ENCODE peak calls at places on chromosomes 2 and 18, in seven cellular contexts. Q, W, A, F, M, D and I are unnamed samples.

GRCh38 chr2:153940511-153940910 is 68.8 kb downstream of the GALNT13 start:
- DNase-seq in Q (no peak), W (no peak), M (no peak), D (no peak), F (no peak), A (no peak), I (no peak)

GRCh38 chr2:85369500-85369899 is 14.9 kb downstream of the ELMOD3 start:
- DNase-seq in F (peak), Q (no peak), M (no peak), D (no peak), W (no peak), A (no peak), I (no peak)

GRCh38 chr2:225434014-225434413 is 34.5 kb downstream of the NYAP2 start:
- DNase-seq in D (no peak), W (no peak), A (no peak), Q (no peak), F (no peak), M (no peak), I (no peak)

GRCh38 chr18:8176105-8176504 is 433.1 kb upstream of the RAB12 start:
- DNase-seq in F (no peak), M (no peak), Q (no peak), W (no peak), A (no peak), D (no peak), I (no peak)

GRCh38 chr2:67006373-67006960 is 390.7 kb upstream of the ETAA1 start:
- DNase-seq in W (no peak), Q (no peak), F (no peak), D (no peak), M (no peak), A (no peak), I (no peak)

GRCh38 chr2:143333168-143333791 is 204.1 kb downstream of the ARHGAP15 start:
- DNase-seq in Q (no peak), D (no peak), M (no peak), F (no peak), W (no peak), A (no peak), I (no peak)

GRCh38 chr2:11807156-11808015 is 61.0 kb downstream of the LPIN1 start:
- DNase-seq in D (no peak), W (no peak), A (no peak), Q (no peak), F (no peak), M (no peak), I (no peak)

GRCh38 chr18:37457337-37457736 is 108.3 kb downstream of the CELF4 start:
- DNase-seq in Q (no peak), A (no peak), D (no peak), F (no peak), M (no peak), W (no peak), I (no peak)

GRCh38 chr2:235149240-235149641 is 197.4 kb downstream of the SH3BP4 start:
- DNase-seq in D (no peak), W (no peak), M (no peak), F (no peak), Q (no peak), A (no peak), I (no peak)

GRCh38 chr2:127651987-127652550 is 6.1 kb downstream of the GPR17 start:
- DNase-seq in D (no peak), Q (no peak), A (no peak), W (no peak), F (peak), M (no peak), I (peak)

GRCh38 chr2:231425811-231426703 is 30.5 kb downstream of the B3GNT7 start:
- DNase-seq in D (no peak), Q (peak), F (no peak), A (no peak), W (no peak), M (peak), I (no peak)

GRCh38 chr18:72799106-72799505 is 68.7 kb downstream of the NETO1 start:
- DNase-seq in D (no peak), Q (no peak), M (no peak), A (no peak), F (no peak), W (no peak), I (no peak)

GRCh38 chr2:62931536-62931935 is 119.1 kb upstream of the OTX1 start:
- DNase-seq in W (no peak), A (no peak), Q (no peak), D (no peak), F (no peak), M (no peak), I (no peak)

GRCh38 chr2:178491612-178492011 is 11.4 kb downstream of the PLEKHA3 start:
- DNase-seq in M (no peak), W (no peak), Q (no peak), A (no peak), D (no peak), F (no peak), I (no peak)

GRCh38 chr18:23565916-23566547 is 20.3 kb downstream of the NPC1 start:
- DNase-seq in D (no peak), W (no peak), F (no peak), A (no peak), Q (no peak), M (no peak), I (no peak)

GRCh38 chr2:64808736-64809135 is 155.0 kb upstream of the SERTAD2 start:
- DNase-seq in F (no peak), W (no peak), Q (no peak), M (no peak), A (no peak), D (no peak), I (no peak)

GRCh38 chr2:222813177-222813843 is 47.5 kb upstream of the ACSL3 start:
- DNase-seq in M (no peak), Q (peak), A (no peak), W (no peak), D (no peak), F (no peak), I (no peak)

GRCh38 chr2:232529806-232530547 is 4.0 kb downstream of the CHRND start:
- DNase-seq in A (no peak), D (no peak), M (no peak), Q (no peak), W (no peak), F (no peak), I (peak)

GRCh38 chr2:232367591-232368233 is 10.8 kb upstream of the ALPP start:
- DNase-seq in Q (no peak), D (no peak), F (no peak), A (no peak), M (no peak), W (no peak), I (no peak)

GRCh38 chr18:56984731-56985130 is 162.2 kb upstream of the BOD1L2 start:
- DNase-seq in F (no peak), Q (no peak), M (no peak), D (no peak), W (no peak), A (peak), I (no peak)

GRCh38 chr2:125167820-125168219 is 1142.7 kb downstream of the CNTNAP5 start:
- DNase-seq in F (no peak), M (no peak), A (no peak), W (peak), Q (no peak), D (no peak), I (no peak)

GRCh38 chr2:119294671-119295070 is 71.0 kb downstream of the STEAP3 start:
- DNase-seq in D (no peak), A (no peak), M (no peak), F (no peak), Q (no peak), W (no peak), I (no peak)
- TF ChIP-seq CTCF in D (no peak), A (no peak), M (no peak), F (no peak), Q (no peak), W (no peak), I (no peak)

GRCh38 chr18:75730249-75730648 is 302.7 kb upstream of the SMIM21 start:
- DNase-seq in W (no peak), A (no peak), M (no peak), Q (no peak), F (no peak), D (no peak), I (no peak)

GRCh38 chr18:75728621-75729020 is 301.1 kb upstream of the SMIM21 start:
- DNase-seq in D (no peak), Q (no peak), M (no peak), A (no peak), F (no peak), W (no peak), I (no peak)

DNA sequence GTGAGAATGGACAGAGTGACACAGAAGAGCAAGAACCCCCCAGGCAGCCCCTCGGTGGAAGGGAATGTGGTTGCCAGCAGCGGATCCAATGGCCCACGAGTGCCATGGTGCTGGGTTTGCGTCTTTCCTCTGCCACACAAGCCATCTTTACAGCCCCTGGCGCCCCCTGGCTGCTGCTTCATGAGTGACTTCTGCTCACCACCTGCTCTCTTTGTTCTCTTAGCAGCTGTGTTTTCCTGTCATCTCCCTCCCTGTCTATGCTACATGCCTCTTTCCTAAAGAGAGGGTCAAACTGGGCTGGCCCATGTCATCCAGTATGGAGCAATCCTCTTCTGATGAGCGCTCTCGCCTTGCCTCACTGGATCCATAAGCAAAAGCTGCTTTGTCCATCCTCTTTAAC is 300.0 kb upstream of the SMIM21 start:
- DNase-seq in Q (peak), M (no peak), F (peak), A (no peak), W (no peak), D (peak), I (peak)
- TF ChIP-seq CTCF in Q (peak), M (no peak), F (no peak), A (no peak), W (peak), D (peak), I (peak)

GRCh38 chr2:172613610-172614231 is 57.8 kb downstream of the PDK1 start:
- DNase-seq in M (no peak), D (no peak), Q (no peak), F (peak), A (no peak), W (no peak), I (no peak)
- TF ChIP-seq CTCF in M (no peak), D (no peak), Q (no peak), F (no peak), A (no peak), W (peak), I (no peak)

GRCh38 chr18:2083691-2084090 is 487.6 kb downstream of the METTL4 start:
- DNase-seq in M (no peak), A (peak), F (no peak), D (no peak), W (no peak), Q (peak), I (no peak)
- TF ChIP-seq CTCF in M (no peak), A (peak), F (no peak), D (peak), W (no peak), Q (peak), I (peak)

GRCh38 chr2:167550448-167550847 is 662.2 kb downstream of the XIRP2 start:
- DNase-seq in D (no peak), W (no peak), A (no peak), Q (peak), F (no peak), M (no peak), I (no peak)
- TF ChIP-seq CTCF in D (peak), W (peak), A (peak), Q (peak), F (no peak), M (no peak), I (peak)

GRCh38 chr2:38977047-38977446 is 87.4 kb downstream of the ARHGEF33 start:
- DNase-seq in F (no peak), W (no peak), M (no peak), Q (no peak), D (no peak), A (no peak), I (no peak)

GRCh38 chr2:38975009-38975408 is 85.3 kb downstream of the ARHGEF33 start:
- DNase-seq in Q (no peak), A (no peak), F (no peak), W (no peak), D (no peak), M (no peak), I (no peak)

GRCh38 chr2:38978504-38978903 is 88.8 kb downstream of the ARHGEF33 start:
- DNase-seq in D (no peak), F (no peak), Q (no peak), A (no peak), W (no peak), M (no peak), I (no peak)

GRCh38 chr2:38971377-38971776 is 81.7 kb downstream of the ARHGEF33 start:
- DNase-seq in A (no peak), Q (no peak), W (no peak), D (no peak), F (no peak), M (no peak), I (no peak)

DNA sequence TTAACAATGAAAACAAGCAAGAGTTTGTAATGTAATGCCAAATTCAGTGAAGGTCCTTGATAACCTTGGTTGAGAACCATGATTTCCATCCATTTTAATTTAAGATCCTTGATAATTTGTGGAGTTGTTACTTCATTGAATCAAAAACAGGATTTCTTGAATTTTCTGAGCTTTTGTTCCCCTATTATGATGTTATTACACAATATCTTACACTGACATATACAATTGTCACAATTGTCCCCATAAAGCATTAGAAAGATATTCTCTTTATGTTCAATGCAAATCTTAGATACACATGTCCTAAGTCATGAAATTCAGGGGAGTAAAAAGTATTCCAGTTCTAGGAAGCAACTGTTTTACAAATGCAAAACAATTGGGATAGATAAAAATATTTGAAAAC is 83.6 kb downstream of the ARHGEF33 start:
- DNase-seq in Q (no peak), M (no peak), D (no peak), F (no peak), A (no peak), W (no peak), I (no peak)
- TF ChIP-seq CTCF in Q (no peak), M (no peak), D (no peak), F (no peak), A (no peak), W (no peak), I (no peak)